ENCODE peak calls at places on chromosomes 1 and 21, in nine cellular contexts. One of them, this sample, is unnamed.

GRCh38 chr1:116260621-116261020 is 112.4 kb upstream of the ATP1A1 start:
- DNase-seq in lung: no peak
- DNase-seq in AG08396: no peak
- DNase-seq in T-helper 1 cell: no peak
- DNase-seq in anterior cingulate cortex: no peak
- DNase-seq in Right ventricle myocardium superior: no peak
- DNase-seq in smooth muscle cell of the brain vasculature: no peak
- DNase-seq in non-pigmented ciliary epithelial cell: no peak
- DNase-seq in pancreas: no peak
- DNase-seq in this sample: no peak

GRCh38 chr1:107254306-107254705 is 113.5 kb downstream of the NTNG1 start:
- DNase-seq in lung: no peak
- DNase-seq in AG08396: no peak
- DNase-seq in T-helper 1 cell: no peak
- DNase-seq in anterior cingulate cortex: no peak
- DNase-seq in Right ventricle myocardium superior: no peak
- DNase-seq in smooth muscle cell of the brain vasculature: no peak
- DNase-seq in non-pigmented ciliary epithelial cell: no peak
- DNase-seq in pancreas: no peak
- DNase-seq in this sample: no peak

GRCh38 chr1:1959840-1960479 is 40.9 kb upstream of the TMEM52 start:
- DNase-seq in lung: peak
- DNase-seq in AG08396: peak
- DNase-seq in T-helper 1 cell: no peak
- DNase-seq in anterior cingulate cortex: peak
- DNase-seq in Right ventricle myocardium superior: peak
- DNase-seq in smooth muscle cell of the brain vasculature: no peak
- DNase-seq in non-pigmented ciliary epithelial cell: peak
- DNase-seq in pancreas: peak
- DNase-seq in this sample: peak

GRCh38 chr1:161736332-161736969 is 13.1 kb upstream of the DUSP12 start:
- DNase-seq in lung: no peak
- DNase-seq in AG08396: no peak
- DNase-seq in T-helper 1 cell: no peak
- DNase-seq in anterior cingulate cortex: no peak
- DNase-seq in Right ventricle myocardium superior: no peak
- DNase-seq in smooth muscle cell of the brain vasculature: no peak
- DNase-seq in non-pigmented ciliary epithelial cell: no peak
- DNase-seq in pancreas: no peak
- DNase-seq in this sample: no peak

GRCh38 chr1:179706339-179706941 is 36.7 kb upstream of the FAM163A start:
- DNase-seq in lung: peak
- DNase-seq in AG08396: peak
- DNase-seq in T-helper 1 cell: peak
- DNase-seq in anterior cingulate cortex: no peak
- DNase-seq in Right ventricle myocardium superior: no peak
- DNase-seq in smooth muscle cell of the brain vasculature: peak
- DNase-seq in non-pigmented ciliary epithelial cell: no peak
- DNase-seq in pancreas: no peak
- DNase-seq in this sample: peak

GRCh38 chr21:38250991-38251418 is 5.8 kb upstream of the KCNJ15 start:
- DNase-seq in lung: no peak
- DNase-seq in AG08396: no peak
- DNase-seq in T-helper 1 cell: no peak
- DNase-seq in anterior cingulate cortex: no peak
- DNase-seq in Right ventricle myocardium superior: no peak
- DNase-seq in smooth muscle cell of the brain vasculature: no peak
- DNase-seq in non-pigmented ciliary epithelial cell: no peak
- DNase-seq in pancreas: no peak
- DNase-seq in this sample: no peak

GRCh38 chr1:116682641-116683221 is 15.2 kb upstream of the IGSF3 start:
- DNase-seq in lung: no peak
- DNase-seq in AG08396: no peak
- DNase-seq in T-helper 1 cell: no peak
- DNase-seq in anterior cingulate cortex: no peak
- DNase-seq in Right ventricle myocardium superior: no peak
- DNase-seq in smooth muscle cell of the brain vasculature: no peak
- DNase-seq in non-pigmented ciliary epithelial cell: no peak
- DNase-seq in pancreas: no peak
- DNase-seq in this sample: no peak

GRCh38 chr1:26957306-26957705 is 3.0 kb downstream of the KDF1 start:
- DNase-seq in lung: no peak
- DNase-seq in AG08396: no peak
- DNase-seq in T-helper 1 cell: no peak
- DNase-seq in anterior cingulate cortex: no peak
- DNase-seq in Right ventricle myocardium superior: no peak
- DNase-seq in smooth muscle cell of the brain vasculature: no peak
- DNase-seq in non-pigmented ciliary epithelial cell: no peak
- DNase-seq in pancreas: no peak
- DNase-seq in this sample: no peak

GRCh38 chr21:25850126-25850831 is 115.5 kb downstream of the GABPA start:
- DNase-seq in lung: no peak
- DNase-seq in AG08396: no peak
- DNase-seq in T-helper 1 cell: no peak
- DNase-seq in anterior cingulate cortex: no peak
- DNase-seq in Right ventricle myocardium superior: no peak
- DNase-seq in smooth muscle cell of the brain vasculature: no peak
- DNase-seq in non-pigmented ciliary epithelial cell: no peak
- DNase-seq in pancreas: no peak
- DNase-seq in this sample: no peak

GRCh38 chr1:33637846-33638440 is 165.5 kb downstream of the ZSCAN20 start:
- DNase-seq in lung: no peak
- DNase-seq in AG08396: peak
- DNase-seq in T-helper 1 cell: no peak
- DNase-seq in anterior cingulate cortex: no peak
- DNase-seq in Right ventricle myocardium superior: no peak
- DNase-seq in smooth muscle cell of the brain vasculature: no peak
- DNase-seq in non-pigmented ciliary epithelial cell: no peak
- DNase-seq in pancreas: no peak
- DNase-seq in this sample: no peak

GRCh38 chr1:39898648-39899603 is 2.8 kb downstream of the MYCL start:
- DNase-seq in lung: peak
- DNase-seq in AG08396: peak
- DNase-seq in T-helper 1 cell: no peak
- DNase-seq in anterior cingulate cortex: peak
- DNase-seq in Right ventricle myocardium superior: no peak
- DNase-seq in smooth muscle cell of the brain vasculature: no peak
- DNase-seq in non-pigmented ciliary epithelial cell: peak
- DNase-seq in pancreas: peak
- DNase-seq in this sample: no peak

GRCh38 chr1:239302716-239303115 is 83.7 kb upstream of the CHRM3 start:
- DNase-seq in lung: no peak
- DNase-seq in AG08396: no peak
- DNase-seq in T-helper 1 cell: no peak
- DNase-seq in anterior cingulate cortex: no peak
- DNase-seq in Right ventricle myocardium superior: no peak
- DNase-seq in smooth muscle cell of the brain vasculature: no peak
- DNase-seq in non-pigmented ciliary epithelial cell: no peak
- DNase-seq in pancreas: no peak
- DNase-seq in this sample: no peak

GRCh38 chr1:213094446-213094845 is 43.4 kb downstream of the RPS6KC1 start:
- DNase-seq in lung: no peak
- DNase-seq in AG08396: no peak
- DNase-seq in T-helper 1 cell: no peak
- DNase-seq in anterior cingulate cortex: no peak
- DNase-seq in Right ventricle myocardium superior: no peak
- DNase-seq in smooth muscle cell of the brain vasculature: no peak
- DNase-seq in non-pigmented ciliary epithelial cell: no peak
- DNase-seq in pancreas: no peak
- DNase-seq in this sample: no peak

GRCh38 chr1:186842547-186842946 is 13.8 kb downstream of the PLA2G4A start:
- DNase-seq in lung: no peak
- DNase-seq in AG08396: no peak
- DNase-seq in T-helper 1 cell: no peak
- DNase-seq in anterior cingulate cortex: no peak
- DNase-seq in Right ventricle myocardium superior: no peak
- DNase-seq in smooth muscle cell of the brain vasculature: no peak
- DNase-seq in non-pigmented ciliary epithelial cell: no peak
- DNase-seq in pancreas: no peak
- DNase-seq in this sample: no peak

GRCh38 chr1:92960395-92961130 is 699 bp downstream of the DIPK1A start:
- DNase-seq in lung: peak
- DNase-seq in AG08396: peak
- DNase-seq in T-helper 1 cell: peak
- DNase-seq in anterior cingulate cortex: peak
- DNase-seq in Right ventricle myocardium superior: peak
- DNase-seq in smooth muscle cell of the brain vasculature: no peak
- DNase-seq in non-pigmented ciliary epithelial cell: no peak
- DNase-seq in pancreas: no peak
- DNase-seq in this sample: peak

This sample was measured in stimulated activated effector memory CD8-positive, alpha-beta T cell treated with anti-CD3 and anti-CD28 coated beads, Interleukin-12 subunit alpha, Interleukin-12 subunit beta, amount 100 ng/mL, for 72 hours.